ENCODE peak calls at places on chromosomes 12 and 14, in ten cellular contexts. G is NCI-H82; E is non-pigmented ciliary epithelial cell; L is T-helper 22 cell; Z is amniotic stem cell; C is fibroblast of mammary gland; T is CD4-positive, alpha-beta memory T cell; W is RCC 7860; J is T47D; P is GM20000. X is an unnamed sample.

GRCh38 chr14:53619625-53620324 is 336.9 kb downstream of the BMP4 start:
- DNase-seq in P (no peak), W (no peak), J (no peak), E (peak), L (no peak), C (peak), Z (peak), T (no peak), G (peak), X (no peak)

GRCh38 chr12:120136093-120136770 is 19.7 kb upstream of the RAB35 start:
- DNase-seq in J (peak), P (no peak), L (no peak), E (no peak), G (no peak), W (no peak), Z (no peak), T (no peak), C (no peak), X (no peak)

GRCh38 chr12:50174971-50175715 is 8.0 kb upstream of the CERS5 start:
- DNase-seq in W (peak), G (peak), J (peak), C (peak), L (no peak), E (no peak), P (peak), T (peak), Z (peak), X (no peak)

GRCh38 chr14:23670489-23670888 is 34.3 kb downstream of the DHRS2 start:
- DNase-seq in C (no peak), G (no peak), E (no peak), J (no peak), W (no peak), P (no peak), L (no peak), Z (no peak), T (no peak), X (no peak)

GRCh38 chr12:11731455-11731854 is 82.0 kb downstream of the ETV6 start:
- DNase-seq in C (no peak), L (no peak), Z (no peak), J (no peak), E (no peak), G (no peak), T (peak), P (no peak), W (peak), X (no peak)

GRCh38 chr12:57148469-57149308 is 1.3 kb upstream of the LRP1-AS start:
- DNase-seq in E (no peak), G (no peak), C (peak), L (no peak), Z (no peak), W (no peak), P (no peak), J (no peak), T (no peak), X (no peak)

GRCh38 chr14:100810861-100811461 is 15.0 kb upstream of the MEG3 start:
- DNase-seq in E (no peak), Z (no peak), G (no peak), J (no peak), T (no peak), L (no peak), W (peak), P (no peak), C (no peak), X (no peak)

GRCh38 chr12:14716848-14717444 is 20.5 kb upstream of the GUCY2C start:
- DNase-seq in G (peak), L (no peak), C (peak), P (peak), Z (peak), E (peak), T (peak), J (peak), W (peak), X (no peak)

GRCh38 chr14:31944256-31945073 is 132.6 kb upstream of the ARHGAP5 start:
- DNase-seq in C (no peak), P (no peak), L (no peak), G (no peak), J (no peak), Z (no peak), T (peak), E (no peak), W (no peak), X (no peak)

GRCh38 chr12:103558879-103559278 is 28.2 kb upstream of the STAB2 start:
- DNase-seq in L (no peak), J (peak), T (no peak), C (no peak), P (no peak), W (no peak), Z (no peak), E (no peak), G (no peak), X (no peak)

GRCh38 chr12:89451876-89452275 is 72.7 kb downstream of the GALNT4 start:
- DNase-seq in P (no peak), E (peak), C (peak), J (no peak), Z (no peak), W (no peak), G (no peak), T (no peak), L (no peak), X (no peak)

X was measured in spleen.